ENCODE peak calls at places on chromosomes 16 and 17, in five cellular contexts. C is GM23338, X is psoas muscle, Q is RWPE1, V is tibial nerve. U is an unnamed sample.

GRCh38 chr17:78330570-78331224 is 29.2 kb downstream of the SOCS3 start:
- DNase-seq in V (no peak), X (peak), C (no peak), Q (no peak), U (no peak)

GRCh38 chr16:67014641-67015315 is 14.2 kb upstream of the CBFB start:
- DNase-seq in V (no peak), X (no peak), C (peak), Q (no peak), U (no peak)

GRCh38 chr17:28206292-28206691 is 112.7 kb upstream of the TMEM97 start:
- DNase-seq in V (no peak), Q (no peak), X (no peak), C (no peak), U (no peak)

GRCh38 chr17:39166437-39167335 is 725 bp upstream of the ARL5C start:
- DNase-seq in Q (no peak), V (no peak), C (no peak), X (no peak), U (no peak)

GRCh38 chr17:31424944-31425582 is 33.6 kb downstream of the RAB11FIP4 start:
- DNase-seq in C (peak), X (no peak), Q (no peak), V (no peak), U (no peak)

GRCh38 chr17:44314869-44315661 is 6.7 kb downstream of the RUNDC3A start:
- DNase-seq in X (no peak), V (no peak), C (peak), Q (peak), U (no peak)

GRCh38 chr17:45414997-45415881 is 17.4 kb downstream of the ARHGAP27 start:
- DNase-seq in X (no peak), V (no peak), Q (no peak), C (no peak), U (no peak)

GRCh38 chr16:57910726-57911125 is 60.2 kb downstream of the CNGB1 start:
- DNase-seq in V (no peak), Q (no peak), X (no peak), C (no peak), U (no peak)

GRCh38 chr17:36197389-36197708 is 791 bp upstream of the CCL3L1 start:
- DNase-seq in C (no peak), Q (no peak), X (no peak), V (no peak), U (no peak)

GRCh38 chr16:63568184-63568583 is 1531.9 kb upstream of the CDH8 start:
- DNase-seq in X (no peak), V (no peak), C (peak), Q (no peak), U (no peak)

GRCh38 chr16:55892821-55893220 is 17.6 kb upstream of the CES5A start:
- DNase-seq in X (no peak), V (no peak), C (no peak), Q (no peak), U (no peak)

GRCh38 chr17:40303009-40303657 is 5.8 kb upstream of the RARA start:
- DNase-seq in V (peak), X (no peak), C (peak), Q (peak), U (no peak)

GRCh38 chr16:81210807-81211206 is 27.7 kb upstream of the BCO1 start:
- DNase-seq in V (no peak), X (no peak), C (no peak), Q (no peak), U (no peak)

GRCh38 chr17:78839762-78840529 is 668 bp downstream of the USP36 start:
- DNase-seq in Q (peak), V (no peak), X (peak), C (peak), U (no peak)

GRCh38 chr16:750454-750853 is 9.7 kb upstream of the CIAO3 start:
- DNase-seq in Q (no peak), C (no peak), V (no peak), X (no peak), U (no peak)

GRCh38 chr16:276360-277077 is 775 bp upstream of the RGS11 start:
- DNase-seq in C (no peak), X (no peak), V (no peak), Q (no peak), U (no peak)

GRCh38 chr16:50598256-50598894 is 50.2 kb downstream of the NKD1 start:
- DNase-seq in X (peak), C (no peak), V (no peak), Q (no peak), U (no peak)

GRCh38 chr16:3092501-3092991 is 6.5 kb downstream of the ZSCAN10 start:
- DNase-seq in Q (no peak), V (no peak), X (no peak), C (no peak), U (no peak)

GRCh38 chr17:78862073-78863023 is 21.7 kb upstream of the USP36 start:
- DNase-seq in X (peak), C (no peak), Q (peak), V (peak), U (peak)

GRCh38 chr17:63399856-63400255 is 46.2 kb downstream of the CYB561 start:
- DNase-seq in C (no peak), Q (no peak), V (no peak), X (peak), U (no peak)

GRCh38 chr16:16025214-16025968 is 76.0 kb downstream of the ABCC1 start:
- DNase-seq in Q (no peak), C (no peak), X (no peak), V (peak), U (no peak)

GRCh38 chr17:56545056-56545455 is 48.4 kb upstream of the NOG start:
- DNase-seq in X (no peak), C (no peak), Q (no peak), V (no peak), U (no peak)

GRCh38 chr16:85202631-85203461 is 90.6 kb upstream of the CIBAR2 start:
- DNase-seq in C (peak), V (peak), Q (no peak), X (peak), U (no peak)

GRCh38 chr16:83953796-83954576 is 946 bp downstream of the OSGIN1 start:
- DNase-seq in X (no peak), C (peak), Q (peak), V (no peak), U (no peak)
- TF ChIP-seq CTCF in X (peak), C (peak), Q (peak), V (peak), U (no peak)

GRCh38 chr17:1724351-1724868 is at the start of gene WDR81:
- DNase-seq in Q (peak), X (peak), V (peak), C (peak), U (peak)

GRCh38 chr17:1725642-1726511 is 1.4 kb downstream of the WDR81 start:
- DNase-seq in C (no peak), X (no peak), V (no peak), Q (no peak), U (no peak)

GRCh38 chr17:1726626-1727257 is 2.2 kb downstream of the WDR81 start:
- DNase-seq in X (no peak), Q (no peak), V (no peak), C (no peak), U (no peak)

GRCh38 chr17:1727258-1727789 is 2.8 kb downstream of the WDR81 start:
- DNase-seq in V (no peak), Q (no peak), X (no peak), C (no peak), U (no peak)

GRCh38 chr17:1724869-1725641 is 551 bp downstream of the WDR81 start:
- DNase-seq in V (no peak), C (peak), Q (peak), X (no peak), U (no peak)
- TF ChIP-seq CTCF in V (no peak), C (no peak), Q (peak), X (peak), U (no peak)

GRCh38 chr16:6335072-6335471 is 997.6 kb upstream of the RBFOX1 start:
- DNase-seq in Q (no peak), X (no peak), V (no peak), C (peak), U (no peak)
- TF ChIP-seq CTCF in Q (peak), X (peak), V (no peak), C (peak), U (no peak)

DNA sequence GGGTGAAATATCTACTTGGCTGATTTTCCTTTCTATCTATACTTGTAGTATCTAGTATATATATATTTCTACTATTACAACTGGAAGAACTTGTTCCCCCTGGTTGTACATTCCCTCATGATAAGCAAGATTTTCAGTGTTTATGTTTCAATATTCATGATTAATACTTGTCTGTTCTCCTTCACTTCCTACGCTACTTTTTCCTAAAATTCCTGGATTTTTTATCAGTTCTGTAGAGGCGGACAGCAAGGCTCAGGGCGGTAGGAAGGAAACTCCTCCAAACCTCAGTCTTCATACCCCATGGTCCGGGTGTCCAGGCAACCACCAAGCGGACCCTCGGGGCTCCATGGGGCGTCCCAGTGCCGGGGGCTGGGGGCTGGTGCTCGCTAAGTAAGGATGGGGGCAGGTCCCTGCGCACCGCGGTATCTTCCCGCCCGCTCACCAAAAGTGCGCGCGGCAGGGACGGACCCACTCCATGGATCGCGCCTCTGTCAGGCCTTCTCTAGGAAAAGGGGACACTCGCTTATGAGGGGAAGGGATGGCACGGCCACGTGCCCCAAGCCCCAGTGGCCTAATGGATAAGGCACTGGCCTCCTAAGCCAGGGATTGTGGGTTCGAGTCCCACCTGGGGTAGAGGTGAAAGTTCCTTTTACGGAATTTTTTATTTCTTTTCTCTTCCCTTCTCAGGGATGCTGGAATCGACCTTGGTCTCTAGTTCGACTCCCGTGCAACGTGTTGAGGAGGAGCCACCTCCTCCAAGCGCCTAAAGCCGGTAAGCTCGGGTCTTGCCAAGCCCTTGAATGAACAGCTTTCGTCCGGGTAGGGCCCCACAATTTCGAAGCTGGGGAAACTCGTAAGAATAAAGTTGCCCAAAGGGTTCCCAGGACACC is 13.2 kb downstream of the ATP5PD start:
- DNase-seq in C (peak), V (peak), Q (peak), X (peak), U (peak)
- TF ChIP-seq CTCF in C (no peak), V (peak), Q (no peak), X (no peak), U (no peak)

GRCh38 chr16:2009302-2009711 is 314 bp downstream of the ZNF598 start:
- DNase-seq in V (no peak), Q (no peak), X (no peak), C (no peak), U (no peak)

GRCh38 chr16:2008009-2008526 is 1.6 kb downstream of the ZNF598 start:
- DNase-seq in X (no peak), C (no peak), V (no peak), Q (peak), U (no peak)

GRCh38 chr16:2007081-2007836 is 2.4 kb downstream of the ZNF598 start:
- DNase-seq in V (no peak), Q (no peak), X (no peak), C (no peak), U (no peak)

GRCh38 chr16:2008631-2009301 is 855 bp downstream of the ZNF598 start:
- DNase-seq in Q (no peak), C (no peak), X (no peak), V (no peak), U (no peak)

GRCh38 chr16:2009791-2010510 is at the start of gene ZNF598:
- DNase-seq in V (peak), Q (peak), X (peak), C (peak), U (no peak)
- TF ChIP-seq CTCF in V (peak), Q (no peak), X (peak), C (no peak), U (no peak)

U was measured in omental fat pad.